ENCODE peak calls at places on chromosomes 4 and X, in ten cellular contexts. A is astrocyte of the spinal cord; H is putamen; I is AG04450; Y is A172; O is stimulated activated CD4-positive, alpha-beta T cell treated with anti-CD3 and anti-CD28 coated beads, Interleukin-4, amount 100 ng/mL, for 1 hour; F is AG10803; G is Kasumi-1; P is IMR-90; L is stimulated activated CD8-positive, alpha-beta memory T cell treated with anti-CD3 and anti-CD28 coated beads, Interleukin-7, amount 100 ng/mL, for 48 hours. Q is an unnamed sample.

GRCh38 chr4:41600243-41600642 is 62.3 kb downstream of the LIMCH1 start:
- DNase-seq in L (no peak), P (no peak), O (no peak), H (no peak), Y (peak), G (no peak), A (peak), I (no peak), F (no peak), Q (peak)

GRCh38 chr4:48068182-48068581 is 51.6 kb downstream of the NIPAL1 start:
- DNase-seq in P (no peak), I (no peak), H (no peak), F (no peak), O (no peak), A (no peak), Y (no peak), L (no peak), G (no peak), Q (no peak)

GRCh38 chr4:86338989-86339388 is 20.9 kb downstream of the MAPK10 start:
- DNase-seq in O (no peak), A (peak), G (no peak), H (no peak), I (peak), Y (peak), P (peak), F (peak), L (no peak), Q (peak)

GRCh38 chrX:69546417-69546816 is 42.3 kb downstream of the NALF2 start:
- DNase-seq in A (no peak), O (no peak), H (no peak), I (no peak), F (no peak), L (no peak), P (no peak), Y (no peak), G (no peak), Q (no peak)

GRCh38 chr4:2768124-2768523 is 12.0 kb upstream of the TNIP2 start:
- DNase-seq in G (no peak), O (no peak), H (no peak), I (no peak), L (no peak), Y (no peak), A (no peak), F (no peak), P (no peak), Q (no peak)

GRCh38 chrX:45862801-45863200 is 662.1 kb upstream of the DIPK2B start:
- DNase-seq in A (no peak), P (no peak), Y (no peak), G (no peak), F (no peak), I (no peak), H (no peak), O (no peak), L (no peak), Q (no peak)

GRCh38 chr4:31295081-31295480 is 574.9 kb downstream of the PCDH7 start:
- DNase-seq in A (peak), O (no peak), I (no peak), H (no peak), P (no peak), G (no peak), L (no peak), Y (no peak), F (no peak), Q (no peak)

GRCh38 chr4:13267091-13267490 is 217.0 kb downstream of the RAB28 start:
- DNase-seq in L (no peak), O (no peak), G (no peak), I (no peak), Y (no peak), H (no peak), A (no peak), F (no peak), P (no peak), Q (no peak)

GRCh38 chr4:84568496-84568895 is 14.4 kb upstream of the CDS1 start:
- DNase-seq in Y (no peak), F (peak), G (no peak), I (no peak), A (no peak), O (no peak), P (no peak), H (no peak), L (no peak), Q (no peak)

Q was measured in dermis microvascular lymphatic vessel endothelial cell.